ENCODE peak calls at places on chromosomes 2 and 18, in six cellular contexts. Q, O, G, J, T and Z are unnamed samples.

GRCh38 chr18:32469190-32469611 is 1.5 kb downstream of the GAREM1 start:
- DNase-seq in J (peak), Q (peak), T (peak), O (no peak), G (no peak), Z (no peak)

GRCh38 chr2:119710281-119710680 is 31.3 kb downstream of the TMEM177 start:
- DNase-seq in Q (no peak), O (no peak), J (no peak), G (no peak), T (no peak), Z (no peak)

GRCh38 chr2:88003074-88003755 is 13.1 kb downstream of the RNU2-63P start:
- DNase-seq in T (no peak), G (no peak), J (no peak), Q (no peak), O (no peak), Z (no peak)

GRCh38 chr2:110852541-110853263 is 120.3 kb downstream of the ACOXL start:
- DNase-seq in J (no peak), O (no peak), T (no peak), Q (no peak), G (no peak), Z (no peak)

GRCh38 chr2:116952254-116952653 is 862.2 kb upstream of the DDX18 start:
- DNase-seq in T (no peak), J (no peak), Q (no peak), G (no peak), O (no peak), Z (no peak)

GRCh38 chr2:12923907-12924610 is 207.3 kb downstream of the TRIB2 start:
- DNase-seq in J (no peak), O (no peak), Q (no peak), G (no peak), T (no peak), Z (no peak)

GRCh38 chr18:56716692-56717146 is 65.6 kb downstream of the WDR7 start:
- DNase-seq in J (no peak), O (no peak), T (no peak), Q (no peak), G (peak), Z (no peak)

GRCh38 chr2:231361701-231362588 is 33.6 kb upstream of the B3GNT7 start:
- DNase-seq in J (no peak), O (no peak), T (no peak), Q (no peak), G (peak), Z (peak)

GRCh38 chr2:12504443-12504842 is 212.3 kb upstream of the TRIB2 start:
- DNase-seq in G (no peak), T (no peak), Q (no peak), O (no peak), J (no peak), Z (no peak)

GRCh38 chr2:235007664-235008457 is 56.0 kb downstream of the SH3BP4 start:
- DNase-seq in G (no peak), Q (no peak), O (no peak), J (no peak), T (no peak), Z (no peak)

GRCh38 chr2:216992056-216992455 is 132.2 kb upstream of the TNP1 start:
- DNase-seq in O (no peak), Q (no peak), T (peak), G (no peak), J (no peak), Z (no peak)

GRCh38 chr2:216991563-216991962 is 131.7 kb upstream of the TNP1 start:
- DNase-seq in O (no peak), G (no peak), Q (no peak), J (peak), T (peak), Z (no peak)

GRCh38 chr2:216987176-216987809 is 127.4 kb upstream of the TNP1 start:
- DNase-seq in J (no peak), T (peak), Q (no peak), O (no peak), G (no peak), Z (no peak)

GRCh38 chr2:216985658-216986141 is 125.8 kb upstream of the TNP1 start:
- DNase-seq in Q (no peak), T (no peak), J (no peak), G (no peak), O (no peak), Z (no peak)

DNA sequence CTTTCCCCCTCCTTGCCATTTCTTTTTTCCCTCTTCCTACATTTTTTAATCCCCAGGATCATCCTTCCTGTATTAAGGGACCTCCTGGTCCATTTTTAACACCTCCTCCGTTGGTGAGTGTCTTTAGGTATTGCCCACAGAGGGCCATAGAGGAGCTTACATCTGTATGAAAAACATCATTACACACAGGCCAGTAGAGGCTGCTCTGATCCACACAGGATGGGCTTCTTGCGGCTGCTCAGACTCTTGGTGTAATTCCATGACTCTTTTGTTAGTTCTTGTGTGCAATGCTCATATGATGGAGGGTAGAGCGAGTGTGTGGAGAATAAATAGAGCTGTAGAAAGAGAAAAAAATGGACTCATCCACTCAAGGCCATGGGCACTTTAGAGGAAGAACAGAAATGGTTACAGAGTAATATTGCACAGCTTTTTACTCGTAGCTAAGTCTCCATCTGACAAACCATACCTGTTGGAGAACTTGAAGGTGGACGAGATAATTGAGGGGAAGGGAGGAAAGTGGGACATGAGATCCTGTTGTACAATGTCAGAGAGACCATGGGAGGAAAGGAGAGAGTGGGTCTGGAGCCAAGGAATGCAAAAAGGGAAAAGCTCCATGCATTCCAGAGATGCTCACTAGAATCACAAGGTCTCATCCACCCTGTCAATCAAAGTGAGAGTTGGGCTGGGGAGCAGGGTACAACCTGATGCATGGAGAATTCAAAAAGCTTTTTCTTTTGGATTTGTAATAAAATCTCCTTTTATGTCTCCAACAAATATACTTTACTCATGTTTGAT is 129.7 kb upstream of the TNP1 start:
- DNase-seq in O (no peak), G (no peak), J (no peak), T (no peak), Q (no peak), Z (no peak)
- TF ChIP-seq CTCF in O (no peak), G (no peak), J (no peak), T (no peak), Q (no peak), Z (no peak)

GRCh38 chr2:64325852-64326577 is 127.9 kb upstream of the LGALSL start:
- DNase-seq in T (no peak), G (peak), Q (no peak), O (no peak), J (no peak), Z (peak)

GRCh38 chr2:64327129-64327509 is 126.8 kb upstream of the LGALSL start:
- DNase-seq in G (no peak), J (no peak), T (no peak), O (no peak), Q (no peak), Z (no peak)

GRCh38 chr2:64328415-64328722 is 125.6 kb upstream of the LGALSL start:
- DNase-seq in O (no peak), Q (peak), G (no peak), T (no peak), J (peak), Z (peak)

GRCh38 chr2:64326578-64327050 is 127.3 kb upstream of the LGALSL start:
- DNase-seq in G (no peak), Q (no peak), T (no peak), O (no peak), J (no peak), Z (no peak)

DNA sequence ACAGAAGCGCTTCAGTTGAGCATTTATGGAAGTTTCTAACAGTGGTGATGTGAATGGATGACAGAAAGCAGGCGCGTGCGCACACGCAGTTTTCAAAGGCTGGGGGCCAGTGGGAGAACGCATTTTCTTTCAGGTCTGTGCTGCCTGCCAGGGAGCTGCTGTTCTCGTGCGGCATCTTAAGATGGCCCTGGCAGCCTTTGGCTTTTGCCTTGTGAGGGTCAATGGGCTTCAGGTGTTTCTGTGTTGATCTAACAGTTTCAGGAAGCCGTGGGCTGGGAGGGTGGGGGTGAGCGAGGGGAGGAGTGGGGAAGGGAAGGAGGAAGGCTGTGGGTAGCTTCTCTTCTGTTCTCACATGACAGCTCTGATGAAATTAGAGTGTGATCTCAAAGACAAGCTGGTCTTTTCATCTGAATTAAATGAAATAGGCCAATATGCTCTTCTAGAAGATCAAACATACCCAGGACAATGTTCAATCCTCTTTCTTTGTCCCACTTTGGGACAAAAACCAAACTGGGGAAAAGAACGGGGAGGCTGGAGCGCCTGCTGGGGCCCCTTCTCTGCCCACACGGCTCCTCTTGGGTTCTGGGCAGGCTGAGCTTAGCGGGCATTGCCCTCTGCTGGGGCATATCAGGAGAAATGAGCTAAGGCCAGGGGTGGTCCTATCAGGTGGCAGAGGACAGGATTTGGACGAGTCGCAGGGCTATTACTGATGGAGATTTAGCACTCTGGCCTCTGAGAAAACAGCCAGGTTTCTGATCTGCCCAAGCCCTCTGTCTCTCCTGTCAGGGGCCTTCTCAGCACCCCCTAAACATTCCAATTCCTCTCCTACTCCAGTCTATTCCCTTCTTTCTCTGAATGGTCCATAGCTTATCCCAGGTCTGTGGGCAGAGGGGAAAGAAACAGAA is 126.2 kb upstream of the LGALSL start:
- DNase-seq in O (no peak), G (peak), Q (peak), T (no peak), J (peak), Z (peak)
- TF ChIP-seq CTCF in O (peak), G (peak), Q (peak), T (peak), J (peak), Z (peak)

DNA sequence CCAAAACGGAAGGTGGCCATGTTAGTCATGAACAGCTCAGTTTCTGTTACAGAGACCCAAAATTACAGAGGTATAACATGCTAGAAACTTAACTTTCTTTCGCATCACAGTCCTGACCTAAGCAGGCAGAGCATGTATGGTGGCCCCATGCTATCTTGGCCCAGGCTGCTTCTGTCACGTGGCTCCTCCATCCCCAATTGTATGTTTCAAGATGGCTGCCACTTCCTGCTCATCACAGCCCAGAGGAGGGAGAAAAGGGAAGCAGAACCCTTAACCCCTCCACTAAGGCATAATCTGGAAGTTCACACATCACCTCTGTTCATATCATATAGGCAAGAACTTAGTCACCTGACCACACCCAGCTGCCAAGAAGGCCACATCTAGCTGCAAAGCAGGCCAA is 28.7 kb downstream of the CDK15 start:
- DNase-seq in G (no peak), T (no peak), Q (no peak), O (no peak), J (no peak), Z (no peak)
- TF ChIP-seq CTCF in G (no peak), T (no peak), Q (no peak), O (no peak), J (no peak), Z (no peak)

GRCh38 chr18:74567805-74568204 is 29.9 kb upstream of the ZNF407 start:
- DNase-seq in J (no peak), T (no peak), G (no peak), O (no peak), Q (no peak), Z (no peak)
- TF ChIP-seq CTCF in J (no peak), T (no peak), G (no peak), O (no peak), Q (no peak), Z (no peak)

DNA sequence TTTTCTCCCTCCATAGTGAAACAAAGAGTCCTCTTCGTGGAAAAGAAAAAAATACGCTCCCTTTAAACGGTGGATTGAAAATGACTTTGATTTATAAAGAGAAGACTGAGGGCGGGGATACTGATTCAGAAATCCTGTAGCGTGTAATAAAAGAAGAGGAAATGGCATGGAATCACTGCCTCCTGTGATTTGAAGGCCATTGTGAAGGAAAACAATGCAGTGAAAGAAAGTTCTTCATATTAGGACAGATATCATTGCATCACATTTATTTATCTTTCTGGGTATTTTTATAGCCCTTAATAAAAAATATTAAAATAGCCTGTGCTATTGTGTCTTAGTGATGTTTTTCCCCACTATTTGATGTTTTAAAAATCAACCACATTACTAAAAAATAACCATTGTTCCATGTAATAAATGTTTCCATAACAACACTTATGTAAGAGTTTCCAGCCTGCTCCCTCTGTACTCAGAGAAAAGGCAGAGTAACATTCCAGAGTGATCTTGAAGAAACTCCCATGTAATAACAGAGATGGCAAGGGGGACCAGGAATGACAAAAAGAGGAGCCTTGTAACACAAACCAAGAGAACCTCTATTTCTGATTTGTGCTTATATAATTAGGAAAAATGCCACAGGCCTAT is 8.0 kb downstream of the MRPL33 start:
- DNase-seq in G (no peak), O (no peak), Q (no peak), T (no peak), J (no peak), Z (no peak)
- TF ChIP-seq CTCF in G (no peak), O (no peak), Q (no peak), T (no peak), J (no peak), Z (no peak)